ENCODE peak calls at places on chromosomes 12 and 14, in five cellular contexts. U is mammary epithelial cell, D is prostate gland, P is thoracic aorta, I is body of pancreas. B is an unnamed sample. For H3K9me3, the result is how much of the 10 kb centered on the place peaks cover.

GRCh38 chr12:47004634-47005033 is 74.8 kb upstream of the PCED1B start:
- DNase-seq in I (no peak), U (no peak), P (no peak), D (no peak), B (no peak)

GRCh38 chr12:108857158-108857407 is 300 bp downstream of the SSH1 start:
- DNase-seq in U (no peak), D (no peak), I (no peak), P (no peak), B (no peak)

GRCh38 chr14:53011053-53011462 is 60.2 kb upstream of the FERMT2 start:
- DNase-seq in U (peak), I (peak), P (peak), D (no peak), B (peak)

GRCh38 chr14:73739174-73739898 is 25.2 kb upstream of the PNMA1 start:
- DNase-seq in U (no peak), I (no peak), D (no peak), P (no peak), B (no peak)

GRCh38 chr14:67819563-67820411 is at the start of gene RAD51B:
- DNase-seq in P (peak), D (peak), U (peak), I (peak), B (peak)

GRCh38 chr12:53862831-53863230 is 75.8 kb upstream of the HOXC13 start:
- DNase-seq in P (no peak), U (peak), D (no peak), I (no peak), B (no peak)

GRCh38 chr12:13534645-13535398 is 338.3 kb downstream of the EMP1 start:
- DNase-seq in U (peak), I (peak), D (peak), P (no peak), B (peak)

GRCh38 chr12:38783304-38783703 is 122.1 kb downstream of the CPNE8 start:
- DNase-seq in I (no peak), U (no peak), D (no peak), P (no peak), B (no peak)

GRCh38 chr14:104633276-104633861 is 28.8 kb upstream of the TMEM179 start:
- DNase-seq in D (no peak), I (no peak), U (no peak), P (no peak), B (no peak)

GRCh38 chr14:92362781-92363235 is 39.8 kb downstream of the SLC24A4 start:
- DNase-seq in D (no peak), P (peak), I (no peak), U (no peak), B (no peak)

GRCh38 chr12:50207424-50207823 is 40.3 kb upstream of the CERS5 start:
- DNase-seq in P (no peak), D (no peak), U (no peak), I (no peak), B (no peak)

GRCh38 chr14:69351385-69351784 is 46.7 kb downstream of the ERH start:
- DNase-seq in I (no peak), U (no peak), P (no peak), D (no peak), B (no peak)

DNA sequence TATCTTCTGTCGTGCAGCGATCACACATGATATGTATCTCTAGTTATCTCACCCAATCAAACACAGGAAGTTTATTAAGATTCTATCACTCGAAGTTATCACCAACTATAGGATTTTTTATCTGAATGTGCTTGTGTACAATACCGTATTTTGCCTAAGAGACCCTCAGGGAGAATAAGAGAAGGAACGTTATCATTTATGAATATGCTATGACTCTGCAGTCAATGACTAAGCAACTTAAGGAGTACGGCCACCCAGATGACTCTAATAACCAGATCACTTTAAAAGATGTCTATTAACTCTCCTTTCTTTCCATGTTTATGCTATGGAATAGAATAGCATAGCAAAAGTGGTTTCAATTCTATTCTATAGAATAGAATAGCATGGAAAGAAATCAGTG is 486.4 kb downstream of the BCL11B start:
- DNase-seq in D (no peak), P (no peak), U (no peak), I (no peak), B (no peak)
- H3K9me3 ChIP-seq in D (under half), P (under half), U (under half), I (under half), B (under half)

GRCh38 chr12:133233993-133234564 is 1.6 kb downstream of the ANHX start:
- DNase-seq in D (no peak), I (no peak), P (no peak), U (no peak), B (peak)
- H3K9me3 ChIP-seq in D (under half), I (under half), P (under half), U (under half), B (under half)

GRCh38 chr12:121084229-121084628 is 45.2 kb upstream of the OASL start:
- DNase-seq in U (no peak), I (no peak), P (no peak), D (no peak), B (no peak)
- H3K9me3 ChIP-seq in U (under half), I (under half), P (under half), D (under half), B (under half)

GRCh38 chr14:101351769-101352168 is 209.5 kb upstream of the DIO3 start:
- DNase-seq in P (no peak), D (no peak), I (no peak), U (no peak), B (no peak)

GRCh38 chr14:101350021-101350420 is 211.3 kb upstream of the DIO3 start:
- DNase-seq in U (no peak), I (no peak), D (no peak), P (no peak), B (no peak)

GRCh38 chr14:101349108-101349507 is 212.2 kb upstream of the DIO3 start:
- DNase-seq in U (no peak), P (no peak), D (no peak), I (no peak), B (no peak)

GRCh38 chr14:101351146-101351545 is 210.1 kb upstream of the DIO3 start:
- DNase-seq in U (no peak), I (no peak), P (no peak), D (no peak), B (no peak)

DNA sequence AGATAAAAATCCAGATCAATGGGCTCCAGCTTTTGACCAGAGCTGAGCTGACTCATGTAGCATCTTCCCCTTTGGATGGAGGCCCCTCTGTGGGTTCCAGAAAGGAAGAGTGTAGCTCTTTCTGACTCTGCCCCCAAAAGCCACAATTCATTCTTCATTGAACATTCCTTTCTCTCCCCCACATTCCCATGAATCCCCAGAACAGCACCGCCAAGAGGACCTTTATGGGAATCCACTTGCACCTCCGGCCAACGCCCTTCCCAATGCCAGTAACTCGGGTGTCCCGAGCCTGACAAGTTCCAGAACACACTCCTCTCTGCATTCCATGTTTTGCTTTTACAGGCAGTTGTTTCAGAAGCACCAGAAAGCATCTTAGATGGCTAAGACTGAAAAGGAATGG is 210.6 kb upstream of the DIO3 start:
- DNase-seq in P (no peak), I (no peak), D (no peak), U (no peak), B (no peak)
- H3K9me3 ChIP-seq in P (under half), I (under half), D (under half), U (under half), B (under half)

GRCh38 chr12:31710021-31710818 is 18.6 kb downstream of the AMN1 start:
- DNase-seq in I (no peak), U (no peak), P (no peak), D (no peak), B (no peak)

GRCh38 chr12:31702047-31702446 is 26.8 kb downstream of the AMN1 start:
- DNase-seq in P (no peak), D (no peak), U (peak), I (no peak), B (no peak)

DNA sequence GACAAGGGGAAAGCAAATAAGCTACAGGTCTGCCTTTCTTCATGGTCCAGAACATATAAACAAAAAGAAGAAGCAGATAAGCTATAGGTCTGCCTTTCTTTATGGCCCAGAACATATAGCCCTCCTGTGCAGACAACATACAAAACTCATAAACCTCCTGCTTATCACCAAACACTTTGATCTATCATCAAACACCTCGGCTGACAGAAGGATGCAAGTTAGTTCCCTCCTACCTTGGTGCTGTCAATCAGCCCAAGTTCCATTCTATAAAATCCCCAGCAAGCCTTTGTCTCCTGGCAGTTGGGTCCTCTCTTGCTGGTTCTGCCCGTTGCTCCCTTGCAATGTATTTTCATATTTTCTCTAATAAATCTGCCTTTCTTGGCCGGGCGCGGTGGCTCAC is 23.2 kb downstream of the AMN1 start:
- DNase-seq in I (no peak), P (no peak), U (no peak), D (no peak), B (no peak)
- H3K9me3 ChIP-seq in I (under half), P (under half), U (under half), D (under half), B (under half)

GRCh38 chr12:133080619-133081407 is at the start of gene ZNF140:
- DNase-seq in D (peak), U (peak), P (peak), I (peak), B (peak)
- H3K9me3 ChIP-seq in D (under half), U (under half), P (half or more), I (under half), B (under half)

GRCh38 chr12:34356233-34356987 is 334.1 kb downstream of the ALG10 start:
- DNase-seq in D (no peak), I (no peak), U (no peak), P (no peak), B (no peak)

GRCh38 chr12:34352098-34352497 is 329.8 kb downstream of the ALG10 start:
- DNase-seq in P (no peak), U (no peak), D (no peak), I (no peak), B (no peak)

GRCh38 chr12:34357791-34358190 is 335.5 kb downstream of the ALG10 start:
- DNase-seq in P (no peak), I (no peak), D (no peak), U (no peak), B (no peak)

GRCh38 chr12:34358198-34358597 is 335.9 kb downstream of the ALG10 start:
- DNase-seq in I (no peak), D (no peak), U (no peak), P (no peak), B (no peak)

DNA sequence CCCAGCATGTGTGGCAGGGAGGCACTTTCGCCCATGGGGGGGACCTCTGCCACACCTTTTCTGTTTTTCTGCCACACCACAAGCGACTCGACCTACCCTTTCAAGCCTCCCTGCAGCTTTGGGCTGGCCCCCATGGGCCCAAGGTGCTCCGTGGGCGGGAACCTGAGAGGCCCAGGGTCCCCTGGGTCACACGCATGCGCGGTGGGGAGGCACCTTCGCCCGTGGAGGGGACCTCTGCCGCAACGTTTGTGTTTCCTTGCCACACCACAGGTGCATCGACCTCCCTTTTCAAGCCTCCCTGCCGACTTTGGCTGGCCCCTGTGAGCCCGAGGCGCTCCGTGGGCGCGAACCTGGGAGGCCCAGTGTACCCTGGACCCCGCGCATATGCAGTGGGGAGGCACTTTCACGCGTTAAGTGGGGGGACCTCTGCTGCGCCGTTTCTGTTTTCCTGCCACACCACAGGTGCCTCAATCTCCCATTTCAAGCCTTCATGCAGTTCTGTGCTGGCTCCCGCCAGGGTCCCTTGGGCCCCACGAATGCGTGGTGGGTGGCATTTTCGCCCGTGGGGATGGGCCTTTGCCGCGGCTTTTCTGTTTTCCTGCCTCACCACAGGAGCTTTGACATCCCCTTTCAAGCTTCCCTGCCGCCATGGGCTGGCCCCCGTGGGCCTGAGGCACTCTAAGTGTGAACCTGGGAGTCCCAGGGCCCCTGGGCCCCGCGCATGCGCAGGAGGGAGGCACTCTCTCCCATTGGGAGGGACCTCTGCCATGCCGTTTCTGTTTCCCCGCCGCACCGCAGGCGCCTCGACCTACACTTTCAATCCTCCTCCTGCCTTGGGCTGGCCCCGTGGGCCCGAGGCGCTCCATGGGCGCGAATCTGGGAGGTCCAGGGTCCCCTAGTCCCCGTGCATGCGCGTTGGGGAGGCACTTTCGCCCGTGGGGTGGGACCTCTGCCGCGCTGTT is 332.2 kb downstream of the ALG10 start:
- DNase-seq in I (no peak), U (no peak), P (no peak), D (no peak), B (no peak)
- H3K9me3 ChIP-seq in I (under half), U (under half), P (under half), D (under half), B (under half)

GRCh38 chr14:105851716-105852377 is 325.5 kb downstream of the TMEM121 start:
- DNase-seq in D (no peak), I (no peak), P (no peak), U (no peak), B (no peak)
- H3K9me3 ChIP-seq in D (under half), I (under half), P (under half), U (under half), B (under half)

DNA sequence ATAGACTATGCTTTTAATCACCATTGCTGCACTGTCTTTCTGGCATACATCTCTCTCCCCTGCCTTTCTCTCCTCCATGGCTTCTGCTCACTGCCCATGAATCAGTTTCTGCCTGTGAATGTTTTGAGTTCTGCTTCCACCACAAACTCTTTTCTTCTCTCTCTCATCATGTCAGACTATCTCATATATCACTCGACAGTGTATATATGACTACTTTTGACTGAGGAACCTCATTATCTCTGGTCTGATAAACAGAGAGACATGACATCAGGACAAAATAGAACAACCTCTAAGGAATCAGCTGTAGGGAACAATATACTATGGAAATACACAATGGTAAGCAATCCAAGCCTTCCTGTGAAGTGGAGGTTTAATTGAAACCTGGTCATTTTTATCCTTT is 177.9 kb downstream of the FOXA1 start:
- DNase-seq in U (no peak), D (no peak), P (no peak), I (no peak), B (no peak)
- H3K9me3 ChIP-seq in U (under half), D (under half), P (under half), I (under half), B (under half)